ENCODE peak calls at places on chromosomes 11 and 22, in six cellular contexts. P is erythroblast, K is neural crest cell, M is prostate gland, H is astrocyte of the spinal cord, I is iris pigment epithelial cell. D is an unnamed sample.
A peak's percentile ranks its signal among the peaks of the same experiment; 100 is the strongest.

GRCh38 chr11:20066013-20066782 is 94.1 kb downstream of the DBX1 start:
- DNase-seq in P (no peak), K (no peak), M (no peak), H (no peak), I (no peak), D (no peak)

GRCh38 chr11:84558085-84558905 is 1068.8 kb downstream of the DLG2 start:
- DNase-seq in P (peak; percentile 51), K (peak; percentile 8), M (peak; percentile 15), H (peak; percentile 64), I (peak; percentile 61), D (peak; percentile 41)

GRCh38 chr22:20319745-20320658 is at the start of gene DGCR6L:
- DNase-seq in P (peak; percentile 97), K (peak; percentile 96), M (peak; percentile 94), H (peak; percentile 94), I (peak; percentile 94), D (peak; percentile 89)

GRCh38 chr11:126359431-126360048 is 4.1 kb downstream of the ST3GAL4 start:
- DNase-seq in P (peak; percentile 42), K (no peak), M (peak; percentile 16), H (peak; percentile 33), I (peak; percentile 77), D (peak; percentile 78)

GRCh38 chr22:44298331-44299087 is 14.2 kb downstream of the SHISAL1 start:
- DNase-seq in P (no peak), K (peak; percentile 53), M (no peak), H (no peak), I (no peak), D (no peak)

GRCh38 chr11:67370351-67371076 is 2.9 kb downstream of the CLCF1 start:
- DNase-seq in P (no peak), K (no peak), M (no peak), H (no peak), I (peak; percentile 59), D (peak; percentile 68)

GRCh38 chr22:36546932-36547331 is 18.0 kb upstream of the EIF3D start:
- DNase-seq in P (no peak), K (no peak), M (no peak), H (peak; percentile 54), I (peak; percentile 88), D (peak; percentile 85)

GRCh38 chr11:98115873-98116272 is 904.9 kb upstream of the CNTN5 start:
- DNase-seq in P (no peak), K (no peak), M (no peak), H (no peak), I (no peak), D (no peak)

GRCh38 chr11:132844956-132845355 is 687.3 kb downstream of the OPCML start:
- DNase-seq in P (no peak), K (no peak), M (no peak), H (peak; percentile 95), I (peak; percentile 75), D (peak; percentile 97)

GRCh38 chr11:134063991-134064747 is 4.7 kb upstream of the JAM3 start:
- DNase-seq in P (no peak), K (no peak), M (no peak), H (no peak), I (no peak), D (no peak)

GRCh38 chr11:3989891-3990290 is 104.7 kb upstream of the RRM1 start:
- DNase-seq in P (no peak), K (no peak), M (no peak), H (no peak), I (no peak), D (no peak)

GRCh38 chr11:127651175-127651887 is 650.8 kb upstream of the KIRREL3 start:
- DNase-seq in P (no peak), K (no peak), M (no peak), H (peak; percentile 85), I (peak; percentile 28), D (peak; percentile 78)

GRCh38 chr11:44938066-44938691 is 12.5 kb downstream of the TP53I11 start:
- DNase-seq in P (no peak), K (no peak), M (no peak), H (no peak), I (no peak), D (no peak)

GRCh38 chr11:11478021-11478420 is 125.0 kb upstream of the CSNK2A3 start:
- DNase-seq in P (no peak), K (no peak), M (no peak), H (no peak), I (no peak), D (no peak)

GRCh38 chr22:38824587-38824986 is 19.2 kb downstream of the NPTXR start:
- DNase-seq in P (peak; percentile 81), K (peak; percentile 87), M (no peak), H (peak; percentile 72), I (peak; percentile 72), D (peak; percentile 81)

GRCh38 chr11:65556470-65557279 is 1.5 kb downstream of the LTBP3 start:
- DNase-seq in P (no peak), K (no peak), M (no peak), H (no peak), I (no peak), D (no peak)

GRCh38 chr22:44452531-44453420 is 45.3 kb downstream of the RTL6 start:
- DNase-seq in P (no peak), K (no peak), M (no peak), H (no peak), I (no peak), D (no peak)

GRCh38 chr11:46236918-46237247 is 40.6 kb upstream of the CREB3L1 start:
- DNase-seq in P (no peak), K (no peak), M (no peak), H (no peak), I (no peak), D (no peak)

GRCh38 chr11:7543302-7543701 is 29.5 kb downstream of the PPFIBP2 start:
- DNase-seq in P (no peak), K (no peak), M (no peak), H (no peak), I (no peak), D (no peak)

GRCh38 chr22:43861529-43861928 is 784 bp downstream of the SULT4A1 start:
- DNase-seq in P (no peak), K (no peak), M (no peak), H (no peak), I (no peak), D (no peak)

GRCh38 chr11:57359896-57360690 is 20.9 kb downstream of the PRG3 start:
- DNase-seq in P (no peak), K (no peak), M (no peak), H (no peak), I (no peak), D (no peak)

GRCh38 chr22:20196094-20196840 is 45.4 kb upstream of the CCDC188 start:
- DNase-seq in P (no peak), K (no peak), M (no peak), H (no peak), I (no peak), D (no peak)

GRCh38 chr11:78000193-78000592 is 5.7 kb upstream of the INTS4 start:
- DNase-seq in P (peak; percentile 79), K (peak; percentile 45), M (peak; percentile 30), H (peak; percentile 76), I (peak; percentile 76), D (peak; percentile 78)

GRCh38 chr22:37329239-37330140 is 47.2 kb downstream of the CYTH4 start:
- DNase-seq in P (no peak), K (no peak), M (no peak), H (no peak), I (peak; percentile 68), D (peak; percentile 76)

GRCh38 chr11:64489831-64490441 is 101.1 kb upstream of the SLC22A12 start:
- DNase-seq in P (peak; percentile 63), K (peak; percentile 76), M (peak; percentile 14), H (peak; percentile 9), I (peak; percentile 38), D (peak; percentile 66)

GRCh38 chr22:46714550-46714949 is 23.5 kb downstream of the CERK start:
- DNase-seq in P (no peak), K (no peak), M (no peak), H (no peak), I (peak; percentile 78), D (peak; percentile 78)

GRCh38 chr22:30946354-30946753 is 22.2 kb downstream of the MORC2 start:
- DNase-seq in P (no peak), K (no peak), M (no peak), H (no peak), I (no peak), D (no peak)